ENCODE peak calls at places on chromosomes 12 and 14, in seven cellular contexts. X, V, A, U, D, B and Z are unnamed samples.

GRCh38 chr12:131825146-131825892 is 2.9 kb upstream of the MMP17 start:
- DNase-seq in X (no peak), V (no peak), A (peak), U (no peak), D (no peak), B (no peak), Z (no peak)

GRCh38 chr12:3009780-3010179 is 50.6 kb downstream of the TEAD4 start:
- DNase-seq in X (no peak), V (no peak), A (no peak), U (no peak), D (no peak), B (no peak), Z (no peak)

GRCh38 chr14:50957296-50957695 is 13.0 kb upstream of the PYGL start:
- DNase-seq in X (no peak), V (no peak), A (peak), U (no peak), D (no peak), B (no peak), Z (no peak)

GRCh38 chr14:87581298-87581697 is 411.7 kb downstream of the GALC start:
- DNase-seq in X (no peak), V (no peak), A (no peak), U (no peak), D (no peak), B (no peak), Z (no peak)

GRCh38 chr12:79307340-79307739 is 383.4 kb downstream of the PAWR start:
- DNase-seq in X (no peak), V (no peak), A (no peak), U (no peak), D (no peak), B (no peak), Z (no peak)

GRCh38 chr12:98998697-98999299 is 353.7 kb downstream of the APAF1 start:
- DNase-seq in X (no peak), V (no peak), A (peak), U (no peak), D (peak), B (no peak), Z (no peak)

GRCh38 chr14:22572562-22573058 is 16.4 kb downstream of the DAD1 start:
- DNase-seq in X (no peak), V (no peak), A (peak), U (no peak), D (peak), B (no peak), Z (no peak)

GRCh38 chr14:90556050-90556477 is 159.2 kb downstream of the CALM1 start:
- DNase-seq in X (no peak), V (no peak), A (no peak), U (no peak), D (no peak), B (peak), Z (peak)

GRCh38 chr12:3743803-3744202 is 9.1 kb downstream of the CRACR2A start:
- DNase-seq in X (peak), V (no peak), A (no peak), U (no peak), D (no peak), B (no peak), Z (no peak)

GRCh38 chr12:6950944-6951540 is at the start of gene PTPN6:
- DNase-seq in X (no peak), V (no peak), A (no peak), U (no peak), D (no peak), B (no peak), Z (peak)

GRCh38 chr14:95300697-95301526 is 18.8 kb downstream of the CLMN start:
- DNase-seq in X (no peak), V (no peak), A (no peak), U (no peak), D (no peak), B (no peak), Z (no peak)

GRCh38 chr14:68986926-68987652 is 8.0 kb upstream of the ACTN1 start:
- DNase-seq in X (no peak), V (no peak), A (no peak), U (no peak), D (no peak), B (no peak), Z (no peak)

GRCh38 chr12:122135437-122136031 is 38.5 kb downstream of the IL31 start:
- DNase-seq in X (no peak), V (no peak), A (no peak), U (no peak), D (no peak), B (no peak), Z (no peak)

GRCh38 chr12:28110329-28110728 is 79.9 kb upstream of the CCDC91 start:
- DNase-seq in X (no peak), V (no peak), A (no peak), U (no peak), D (no peak), B (no peak), Z (no peak)

GRCh38 chr12:110349521-110350151 is 53.9 kb downstream of the ANAPC7 start:
- DNase-seq in X (no peak), V (no peak), A (no peak), U (no peak), D (no peak), B (peak), Z (no peak)

GRCh38 chr12:57031228-57031670 is 14.9 kb upstream of the TAC3 start:
- DNase-seq in X (no peak), V (no peak), A (no peak), U (no peak), D (peak), B (no peak), Z (no peak)

GRCh38 chr12:89765959-89766824 is 57.6 kb upstream of the ATP2B1 start:
- DNase-seq in X (no peak), V (no peak), A (no peak), U (no peak), D (no peak), B (no peak), Z (no peak)

GRCh38 chr12:116958402-116959197 is 47.9 kb downstream of the FBXW8 start:
- DNase-seq in X (no peak), V (no peak), A (peak), U (no peak), D (no peak), B (no peak), Z (no peak)

GRCh38 chr14:100440207-100440631 is 117.1 kb downstream of the SLC25A47 start:
- DNase-seq in X (no peak), V (peak), A (peak), U (peak), D (peak), B (peak), Z (peak)

GRCh38 chr14:44370727-44371126 is 136.4 kb downstream of the FSCB start:
- DNase-seq in X (no peak), V (no peak), A (no peak), U (no peak), D (no peak), B (no peak), Z (no peak)

GRCh38 chr14:21106506-21107359 is 5.9 kb downstream of the TMEM253 start:
- DNase-seq in X (no peak), V (peak), A (peak), U (peak), D (peak), B (peak), Z (peak)

GRCh38 chr12:67035121-67035520 is 234.0 kb upstream of the CAND1 start:
- DNase-seq in X (no peak), V (no peak), A (no peak), U (no peak), D (no peak), B (no peak), Z (no peak)

GRCh38 chr12:75945581-75945980 is 86.0 kb downstream of the PHLDA1 start:
- DNase-seq in X (no peak), V (no peak), A (no peak), U (no peak), D (no peak), B (no peak), Z (no peak)

GRCh38 chr14:80387563-80387981 is 176.3 kb upstream of the DIO2 start:
- DNase-seq in X (no peak), V (no peak), A (no peak), U (peak), D (no peak), B (peak), Z (no peak)

GRCh38 chr14:68293404-68293803 is 473.8 kb downstream of the RAD51B start:
- DNase-seq in X (no peak), V (no peak), A (no peak), U (no peak), D (no peak), B (no peak), Z (no peak)

GRCh38 chr12:4434299-4434698 is 11.3 kb downstream of the FGF6 start:
- DNase-seq in X (no peak), V (no peak), A (no peak), U (no peak), D (no peak), B (no peak), Z (no peak)

DNA sequence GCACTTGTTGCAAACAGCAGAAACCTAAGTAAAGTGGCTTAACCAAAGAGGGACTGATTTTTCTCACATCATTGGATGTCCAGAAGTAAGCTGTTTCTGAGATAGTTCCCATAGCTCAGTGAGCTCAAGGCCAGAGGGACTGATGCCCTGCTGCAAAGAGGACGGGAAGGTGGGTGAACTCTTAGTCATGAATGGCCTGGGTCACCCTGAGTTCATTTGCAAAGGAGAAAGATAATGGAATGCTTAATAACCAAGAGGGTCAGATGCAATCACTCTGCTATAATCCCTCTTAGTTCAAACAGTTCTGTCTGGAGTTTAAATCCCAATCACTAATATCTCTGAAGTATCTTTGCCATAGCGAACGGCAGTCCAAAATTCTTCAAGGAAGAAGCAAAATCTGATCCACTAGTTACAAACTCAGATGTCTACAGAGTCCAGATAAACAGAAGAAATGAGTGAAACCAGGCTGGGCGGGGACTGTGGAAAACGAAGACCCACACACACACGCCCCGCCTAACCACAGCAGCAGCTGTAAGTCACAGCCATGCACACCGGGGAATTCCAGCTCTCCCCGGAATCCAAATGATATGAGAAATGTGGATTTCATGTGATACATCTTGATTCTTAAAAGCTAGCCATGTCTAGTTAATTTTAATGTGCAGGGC is 289.5 kb downstream of the TMEM132D start:
- DNase-seq in X (no peak), V (no peak), A (no peak), U (no peak), D (no peak), B (no peak), Z (no peak)
- H3K27ac ChIP-seq in X (no peak), V (no peak), A (no peak), U (no peak), D (no peak), B (no peak), Z (no peak)

GRCh38 chr12:120247183-120247582 is 18.3 kb downstream of the PXN start:
- DNase-seq in X (no peak), V (no peak), A (no peak), U (no peak), D (no peak), B (no peak), Z (peak)
- H3K27ac ChIP-seq in X (no peak), V (no peak), A (peak), U (peak), D (peak), B (peak), Z (no peak)

DNA sequence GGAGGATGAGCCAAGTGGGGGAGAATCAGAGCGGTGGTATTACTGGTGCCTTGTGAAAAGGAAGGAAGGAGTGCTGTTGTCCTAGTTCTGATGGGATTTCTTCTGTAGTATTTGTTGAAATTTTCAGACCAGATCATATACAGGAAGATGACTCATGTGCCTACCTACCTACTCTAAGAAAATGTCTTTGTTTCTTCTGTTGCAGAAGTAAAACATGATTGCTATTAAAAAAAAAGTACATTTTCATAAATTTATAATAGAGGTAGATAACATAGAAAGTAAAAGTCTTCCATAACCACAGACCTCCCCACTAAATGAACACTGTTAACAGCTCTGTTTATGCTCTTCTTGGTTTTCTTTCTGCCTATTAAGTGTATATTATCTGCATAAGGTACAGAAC is 26.9 kb downstream of the SAMD4A start:
- DNase-seq in X (no peak), V (no peak), A (no peak), U (no peak), D (peak), B (no peak), Z (no peak)
- H3K27ac ChIP-seq in X (no peak), V (no peak), A (peak), U (no peak), D (no peak), B (no peak), Z (no peak)

DNA sequence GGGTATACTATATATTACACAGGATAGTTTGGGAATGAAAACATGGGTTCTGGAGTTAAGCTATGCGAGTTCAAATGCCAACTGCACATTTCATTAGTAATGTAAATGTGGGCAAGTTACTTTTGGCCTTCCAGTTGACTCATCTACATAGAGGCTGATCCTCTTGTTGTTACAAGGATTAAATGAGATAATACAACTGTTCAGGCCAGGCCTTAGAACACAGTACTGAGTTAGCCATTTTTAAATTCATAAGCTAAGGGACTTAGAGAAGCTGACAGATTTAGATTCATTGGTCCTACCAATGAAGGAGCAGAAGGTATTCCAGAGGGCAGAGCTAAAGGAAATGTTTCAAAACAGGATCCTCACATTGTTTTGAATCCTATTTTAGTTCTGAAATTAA is 32.6 kb downstream of the HIGD1C start:
- DNase-seq in X (no peak), V (no peak), A (no peak), U (no peak), D (no peak), B (no peak), Z (no peak)
- H3K27ac ChIP-seq in X (no peak), V (peak), A (no peak), U (peak), D (no peak), B (peak), Z (no peak)

DNA sequence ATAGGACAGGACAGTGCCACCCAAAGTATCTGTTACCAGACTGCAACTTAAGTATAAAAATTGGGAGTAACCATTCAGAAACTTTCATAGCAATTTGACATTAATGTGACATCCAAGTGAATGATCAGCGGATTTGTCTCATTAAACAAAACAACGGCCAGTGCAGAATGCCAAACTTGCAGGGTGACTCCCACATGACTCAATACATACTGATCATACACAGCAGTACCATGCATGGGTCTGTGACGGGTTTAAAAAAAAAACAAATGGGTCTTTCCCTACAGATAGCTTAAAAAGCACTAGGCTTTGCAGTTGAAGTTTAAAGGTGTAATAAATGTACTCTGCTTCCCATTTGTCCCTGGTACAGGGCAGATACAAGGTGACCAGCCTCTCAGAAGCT is 116.6 kb downstream of the SLC35F4 start:
- DNase-seq in X (no peak), V (no peak), A (no peak), U (no peak), D (peak), B (no peak), Z (no peak)
- H3K27ac ChIP-seq in X (no peak), V (no peak), A (no peak), U (no peak), D (no peak), B (no peak), Z (no peak)

DNA sequence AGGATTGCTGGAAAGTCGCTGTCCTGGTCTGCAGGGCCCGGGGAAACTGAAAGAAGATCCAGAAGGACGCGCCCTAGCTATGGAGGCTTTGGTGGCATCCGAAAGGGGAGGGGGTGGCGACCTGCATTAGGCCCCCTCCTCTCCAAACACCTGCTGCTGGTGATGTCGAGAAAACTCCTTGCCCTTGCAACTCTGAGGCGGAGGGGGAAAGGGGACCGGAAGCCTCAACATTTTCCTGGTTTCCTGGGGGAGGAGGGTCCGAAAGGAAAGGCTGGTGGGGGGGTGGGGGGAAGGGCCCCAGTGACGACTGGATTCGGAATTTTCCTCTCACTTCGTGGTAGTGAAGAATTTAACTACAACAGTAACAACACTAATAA is 421.1 kb downstream of the VRK1 start:
- DNase-seq in X (no peak), V (no peak), A (no peak), U (no peak), D (no peak), B (no peak), Z (no peak)
- H3K27ac ChIP-seq in X (no peak), V (no peak), A (no peak), U (no peak), D (no peak), B (no peak), Z (no peak)

GRCh38 chr12:106084759-106085158 is 54.0 kb downstream of the NUAK1 start:
- DNase-seq in X (no peak), V (no peak), A (no peak), U (no peak), D (no peak), B (no peak), Z (no peak)

GRCh38 chr12:106082216-106083175 is 56.3 kb downstream of the NUAK1 start:
- DNase-seq in X (no peak), V (no peak), A (no peak), U (no peak), D (no peak), B (no peak), Z (no peak)

GRCh38 chr12:106086696-106087095 is 52.1 kb downstream of the NUAK1 start:
- DNase-seq in X (no peak), V (peak), A (no peak), U (no peak), D (no peak), B (no peak), Z (no peak)

GRCh38 chr12:106085213-106085612 is 53.5 kb downstream of the NUAK1 start:
- DNase-seq in X (no peak), V (no peak), A (no peak), U (no peak), D (no peak), B (no peak), Z (no peak)

DNA sequence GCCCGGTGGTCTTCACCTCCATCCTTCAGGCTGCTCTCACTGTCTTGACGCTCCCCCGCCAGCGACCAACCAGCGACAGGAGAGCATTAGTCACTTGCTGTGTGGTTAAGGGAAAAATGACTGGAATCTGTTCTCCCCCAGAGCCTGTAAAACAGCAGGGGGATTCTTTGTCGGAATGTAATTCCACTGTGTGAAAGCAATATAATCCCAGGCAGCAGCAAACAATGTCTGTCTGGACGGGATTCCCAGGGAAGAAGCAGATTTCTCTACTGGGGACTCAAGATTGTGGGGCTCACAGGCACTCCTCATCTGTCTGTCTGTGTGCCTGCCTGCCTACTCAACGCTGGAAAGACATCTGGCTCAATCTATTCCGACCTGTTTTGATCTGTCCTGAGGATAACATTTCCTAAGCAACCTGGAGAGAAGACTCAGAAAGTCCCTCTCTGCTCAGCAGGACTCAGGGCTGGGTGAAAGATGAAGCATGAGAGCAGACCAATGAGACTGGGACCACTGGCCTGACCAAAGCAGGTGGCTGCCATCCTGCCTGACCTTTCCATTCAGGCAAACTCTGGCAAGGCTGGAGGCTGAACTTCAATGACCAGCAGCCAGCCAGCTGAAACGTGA is 54.6 kb downstream of the NUAK1 start:
- DNase-seq in X (no peak), V (no peak), A (peak), U (no peak), D (no peak), B (no peak), Z (no peak)
- H3K27ac ChIP-seq in X (no peak), V (peak), A (peak), U (no peak), D (no peak), B (no peak), Z (no peak)

DNA sequence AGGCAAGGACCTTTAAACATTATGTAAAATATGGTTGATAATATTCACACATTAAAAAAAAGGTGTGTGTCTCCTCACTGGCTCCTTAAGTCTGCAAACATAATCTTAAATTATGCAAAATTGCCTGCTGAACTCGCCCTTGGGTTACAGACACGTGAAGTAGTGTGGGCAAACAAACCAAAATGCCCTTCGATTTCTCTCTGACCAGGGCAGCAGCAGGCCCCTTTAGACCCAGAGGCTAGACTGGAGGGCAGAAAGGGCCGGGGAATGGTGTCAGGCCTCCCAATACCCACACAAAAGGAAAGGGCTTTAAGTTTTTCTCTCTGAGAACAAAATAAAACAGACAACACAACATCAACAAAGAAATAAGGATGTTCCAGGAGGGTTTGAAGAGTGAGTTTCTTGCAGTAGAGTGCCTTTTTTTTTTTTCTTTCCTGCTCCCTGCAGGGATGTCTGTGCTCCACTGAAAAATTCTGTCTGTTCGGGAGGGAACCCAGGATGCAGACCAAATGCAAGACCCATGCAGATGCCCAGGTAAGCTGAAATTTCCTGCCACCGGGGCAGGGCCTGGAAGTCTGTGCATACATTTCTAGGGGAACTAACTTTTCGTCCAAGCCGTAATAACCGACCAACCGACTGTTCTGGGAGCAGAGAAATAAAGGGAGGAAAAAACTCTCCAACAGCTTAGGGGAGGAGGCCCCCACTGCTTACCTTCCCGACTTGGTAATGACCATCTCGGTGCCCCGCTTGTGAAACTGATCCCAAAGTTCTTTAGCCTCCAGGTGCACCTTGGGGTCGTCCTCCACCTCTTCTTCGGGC is 1.7 kb downstream of the TBX3 start:
- DNase-seq in X (no peak), V (no peak), A (no peak), U (no peak), D (no peak), B (no peak), Z (no peak)
- H3K27ac ChIP-seq in X (no peak), V (no peak), A (peak), U (peak), D (peak), B (peak), Z (peak)